ENCODE peak calls at places on chromosomes 7 and 10, in nine cellular contexts. S, E, B, X, N, V, Z, C and U are unnamed samples.

GRCh38 chr10:51235865-51236264 is 161.6 kb downstream of the PRKG1 start:
- DNase-seq in S (no peak), E (no peak), B (no peak), X (no peak), N (no peak), V (no peak), Z (no peak), C (no peak), U (no peak)

GRCh38 chr10:114166053-114166452 is 8.0 kb downstream of the CCDC186 start:
- DNase-seq in S (no peak), E (no peak), B (no peak), X (peak), N (no peak), V (no peak), Z (no peak), C (no peak), U (no peak)

GRCh38 chr10:93068411-93069244 is 5.1 kb upstream of the CYP26A1 start:
- DNase-seq in S (no peak), E (no peak), B (no peak), X (peak), N (no peak), V (no peak), Z (no peak), C (no peak), U (peak)

GRCh38 chr10:9091515-9092093 is 1037.1 kb downstream of the GATA3 start:
- DNase-seq in S (no peak), E (no peak), B (no peak), X (no peak), N (no peak), V (no peak), Z (no peak), C (no peak), U (no peak)

GRCh38 chr7:33744293-33744692 is 161.0 kb upstream of the BMPER start:
- DNase-seq in S (no peak), E (no peak), B (no peak), X (peak), N (no peak), V (peak), Z (no peak), C (peak), U (no peak)

GRCh38 chr7:34837826-34838225 is 179.8 kb downstream of the NPSR1 start:
- DNase-seq in S (no peak), E (no peak), B (no peak), X (peak), N (no peak), V (no peak), Z (peak), C (no peak), U (no peak)

GRCh38 chr10:118472961-118473675 is 122.3 kb downstream of the PRLHR start:
- DNase-seq in S (no peak), E (no peak), B (no peak), X (no peak), N (no peak), V (no peak), Z (no peak), C (peak), U (no peak)

GRCh38 chr7:3005257-3005656 is 38.4 kb downstream of the CARD11 start:
- DNase-seq in S (no peak), E (no peak), B (no peak), X (peak), N (no peak), V (no peak), Z (no peak), C (no peak), U (no peak)

GRCh38 chr10:70508912-70509366 is 30.4 kb downstream of the PALD1 start:
- DNase-seq in S (peak), E (peak), B (no peak), X (no peak), N (peak), V (peak), Z (no peak), C (peak), U (peak)

GRCh38 chr10:94274142-94274787 is 88.5 kb downstream of the NOC3L start:
- DNase-seq in S (no peak), E (peak), B (no peak), X (peak), N (peak), V (no peak), Z (no peak), C (no peak), U (no peak)

GRCh38 chr7:138081868-138082267 is 5.6 kb downstream of the AKR1D1 start:
- DNase-seq in S (no peak), E (no peak), B (no peak), X (no peak), N (no peak), V (no peak), Z (no peak), C (no peak), U (no peak)

GRCh38 chr10:118356628-118357027 is 14.5 kb upstream of the FAM204A start:
- DNase-seq in S (no peak), E (no peak), B (no peak), X (no peak), N (no peak), V (no peak), Z (no peak), C (no peak), U (no peak)

GRCh38 chr7:115226410-115226809 is 304.5 kb downstream of the MDFIC start:
- DNase-seq in S (no peak), E (no peak), B (no peak), X (no peak), N (no peak), V (no peak), Z (no peak), C (no peak), U (no peak)

GRCh38 chr10:28137907-28138880 is 139.3 kb upstream of the ODAD2 start:
- DNase-seq in S (no peak), E (no peak), B (no peak), X (peak), N (no peak), V (no peak), Z (peak), C (no peak), U (no peak)

GRCh38 chr7:138431517-138431916 is 28.5 kb upstream of the TRIM24 start:
- DNase-seq in S (no peak), E (no peak), B (no peak), X (no peak), N (no peak), V (peak), Z (no peak), C (peak), U (no peak)

GRCh38 chr7:40463449-40463848 is 328.6 kb downstream of the SUGCT start:
- DNase-seq in S (no peak), E (no peak), B (no peak), X (peak), N (no peak), V (no peak), Z (peak), C (no peak), U (no peak)

GRCh38 chr7:8423057-8423456 is 10.4 kb upstream of the NXPH1 start:
- DNase-seq in S (no peak), E (no peak), B (no peak), X (no peak), N (no peak), V (no peak), Z (no peak), C (no peak), U (no peak)

GRCh38 chr10:62861507-62861906 is 45.3 kb upstream of the EGR2 start:
- DNase-seq in S (no peak), E (no peak), B (no peak), X (no peak), N (no peak), V (no peak), Z (no peak), C (no peak), U (no peak)

GRCh38 chr10:98795467-98795866 is 348.7 kb upstream of the HPS1 start:
- DNase-seq in S (no peak), E (no peak), B (no peak), X (no peak), N (no peak), V (no peak), Z (no peak), C (no peak), U (no peak)

GRCh38 chr10:98790817-98791216 is 344.1 kb upstream of the HPS1 start:
- DNase-seq in S (no peak), E (no peak), B (no peak), X (peak), N (no peak), V (peak), Z (no peak), C (no peak), U (no peak)
- TF ChIP-seq CTCF in S (no peak), E (no peak), B (no peak), X (peak), N (no peak), V (peak), Z (no peak), C (no peak), U (no peak)

GRCh38 chr7:118252087-118252486 is 27.6 kb downstream of the ANKRD7 start:
- DNase-seq in S (no peak), E (no peak), B (no peak), X (no peak), N (no peak), V (no peak), Z (no peak), C (no peak), U (no peak)

GRCh38 chr7:118245267-118246040 is 20.9 kb downstream of the ANKRD7 start:
- DNase-seq in S (no peak), E (no peak), B (no peak), X (peak), N (no peak), V (no peak), Z (no peak), C (peak), U (no peak)

GRCh38 chr7:118250860-118251494 is 26.5 kb downstream of the ANKRD7 start:
- DNase-seq in S (no peak), E (no peak), B (no peak), X (peak), N (no peak), V (no peak), Z (no peak), C (no peak), U (no peak)
- TF ChIP-seq CTCF in S (no peak), E (no peak), B (peak), X (peak), N (no peak), V (peak), Z (peak), C (no peak), U (peak)

DNA sequence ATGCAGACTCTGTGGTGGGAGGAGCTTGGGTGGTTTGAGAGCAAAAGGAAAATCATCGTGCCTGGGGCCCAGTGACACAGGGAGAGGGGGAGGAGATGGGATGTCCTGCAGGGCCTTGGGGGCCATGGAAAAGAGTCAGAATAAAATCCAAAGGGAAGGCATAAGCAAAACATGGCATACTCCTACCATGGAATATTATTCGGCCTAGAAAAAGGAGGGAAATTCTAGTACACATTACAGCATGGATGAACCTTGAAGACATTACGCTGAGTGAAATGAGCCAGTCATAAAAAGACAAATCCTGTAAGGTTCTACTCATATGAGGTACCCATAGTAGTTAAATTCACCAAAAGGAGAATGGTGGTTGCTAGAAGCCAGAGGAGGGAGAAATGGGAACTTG is 38.7 kb downstream of the STRA8 start:
- DNase-seq in S (no peak), E (no peak), B (no peak), X (no peak), N (no peak), V (no peak), Z (no peak), C (no peak), U (no peak)
- TF ChIP-seq CTCF in S (no peak), E (no peak), B (no peak), X (no peak), N (no peak), V (no peak), Z (no peak), C (no peak), U (no peak)

DNA sequence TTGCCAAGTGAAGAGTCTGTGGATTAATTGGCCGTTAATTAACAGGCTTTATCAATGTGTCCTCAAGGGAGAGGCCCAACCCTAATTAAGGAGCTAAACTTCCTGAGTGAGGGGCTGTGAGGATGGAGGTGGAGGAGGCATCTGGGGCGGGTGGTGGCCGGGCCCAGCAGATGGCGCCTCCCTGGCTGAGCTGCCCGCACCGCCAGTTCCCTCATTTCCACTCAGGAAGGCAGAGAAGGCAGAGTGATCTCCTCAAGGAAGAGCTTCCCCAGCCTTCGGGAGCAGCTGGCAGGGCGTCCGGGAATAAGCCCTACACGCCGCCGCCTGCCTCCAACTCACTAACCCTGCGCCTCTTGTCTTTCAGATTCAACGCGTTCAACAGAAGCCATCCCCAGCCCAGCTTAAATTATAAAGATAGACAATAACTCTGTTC is 112.2 kb downstream of the CYTH3 start:
- DNase-seq in S (peak), E (peak), B (no peak), X (peak), N (peak), V (no peak), Z (peak), C (no peak), U (peak)
- TF ChIP-seq CTCF in S (peak), E (peak), B (no peak), X (peak), N (peak), V (peak), Z (peak), C (no peak), U (peak)

GRCh38 chr10:34152434-34152833 is 662.7 kb downstream of the PARD3 start:
- DNase-seq in S (no peak), E (no peak), B (no peak), X (no peak), N (no peak), V (no peak), Z (no peak), C (no peak), U (no peak)

GRCh38 chr10:34154371-34154770 is 660.7 kb downstream of the PARD3 start:
- DNase-seq in S (no peak), E (no peak), B (no peak), X (no peak), N (no peak), V (no peak), Z (no peak), C (no peak), U (no peak)

GRCh38 chr10:34157501-34157900 is 657.6 kb downstream of the PARD3 start:
- DNase-seq in S (no peak), E (no peak), B (no peak), X (peak), N (no peak), V (no peak), Z (no peak), C (no peak), U (no peak)

GRCh38 chr10:34160595-34160994 is 654.5 kb downstream of the PARD3 start:
- DNase-seq in S (no peak), E (no peak), B (no peak), X (no peak), N (no peak), V (no peak), Z (no peak), C (no peak), U (no peak)

DNA sequence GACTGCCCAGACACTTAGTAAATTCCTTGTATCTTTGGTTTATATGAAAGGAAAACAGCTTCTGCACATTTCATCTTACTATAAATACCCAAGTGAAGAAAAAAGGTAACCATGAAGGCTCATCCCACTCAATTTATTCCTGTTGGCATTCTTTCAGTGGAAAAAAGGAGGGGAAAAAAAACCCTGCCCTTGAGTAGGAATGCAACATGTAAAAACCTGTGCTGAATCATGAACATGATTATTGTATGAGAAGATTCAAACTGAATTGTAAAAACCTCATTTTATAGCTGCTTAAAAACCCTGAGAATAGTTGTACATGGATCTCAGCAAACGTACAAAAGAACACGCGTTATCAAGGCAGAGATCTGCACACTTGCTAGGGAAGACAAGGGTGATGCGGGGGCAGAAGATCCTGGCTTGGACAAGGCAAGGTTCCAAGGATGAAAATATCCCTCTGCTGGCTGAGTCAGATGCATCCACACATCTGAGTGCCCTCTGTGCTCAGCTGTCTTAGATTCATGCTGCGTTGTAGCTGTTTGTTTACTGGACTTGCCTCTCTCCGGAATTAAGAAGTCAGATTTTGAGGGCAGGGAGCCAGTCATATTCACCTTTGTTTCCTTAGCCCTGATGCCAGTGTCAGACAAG is 658.2 kb downstream of the PARD3 start:
- DNase-seq in S (no peak), E (peak), B (no peak), X (peak), N (no peak), V (no peak), Z (peak), C (no peak), U (no peak)
- TF ChIP-seq CTCF in S (no peak), E (no peak), B (no peak), X (peak), N (no peak), V (no peak), Z (peak), C (no peak), U (no peak)

DNA sequence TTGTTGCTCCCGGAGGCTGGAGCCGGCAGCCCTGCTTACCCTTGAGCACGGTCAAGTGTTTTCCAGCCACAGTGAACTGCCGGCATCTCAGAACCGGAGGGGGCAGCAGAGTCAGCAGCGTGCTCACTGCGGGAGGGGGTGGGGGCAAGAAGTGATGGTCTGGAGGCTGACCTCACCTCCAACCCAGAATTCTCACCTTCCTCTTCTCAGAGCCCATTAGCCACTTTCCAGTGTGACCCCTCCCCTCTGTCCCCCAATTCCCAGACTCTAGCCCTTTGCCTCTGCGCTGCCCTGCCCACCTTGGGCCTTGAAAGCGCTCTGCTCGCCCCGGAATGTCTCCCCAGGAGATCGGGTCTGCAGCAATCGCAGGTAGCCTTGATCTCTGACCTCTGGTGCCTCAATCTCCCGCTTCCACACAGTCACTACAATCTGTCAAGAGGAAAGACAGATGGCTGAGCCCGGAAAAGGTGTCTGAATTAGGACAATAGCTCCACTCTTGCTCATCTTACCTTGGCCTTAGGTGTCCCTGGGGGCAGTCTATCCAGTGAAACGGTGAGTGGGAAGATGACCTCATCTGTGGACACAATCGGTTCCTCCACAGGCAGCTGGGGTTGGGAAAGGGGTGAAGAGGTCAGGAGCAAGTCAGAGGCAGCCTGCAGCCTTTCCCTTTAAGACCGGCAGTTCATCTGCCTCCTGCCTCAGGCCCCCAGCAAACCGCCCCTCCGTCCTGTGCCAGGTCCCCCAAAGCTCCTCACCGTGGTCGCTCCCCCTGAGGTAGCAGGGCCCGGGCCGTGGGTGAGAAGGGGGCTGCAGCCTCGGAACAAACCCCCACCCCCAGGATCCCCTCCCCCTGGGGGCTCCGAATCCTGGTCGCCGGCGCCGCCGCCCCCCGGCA is 942 bp downstream of the TRAPPC14 start:
- DNase-seq in S (peak), E (peak), B (no peak), X (peak), N (no peak), V (peak), Z (no peak), C (peak), U (peak)
- TF ChIP-seq CTCF in S (no peak), E (no peak), B (no peak), X (peak), N (no peak), V (peak), Z (peak), C (no peak), U (no peak)

GRCh38 chr10:89080660-89081059 is 90.1 kb downstream of the FAS start:
- DNase-seq in S (no peak), E (no peak), B (no peak), X (no peak), N (no peak), V (no peak), Z (no peak), C (no peak), U (no peak)
- TF ChIP-seq CTCF in S (no peak), E (no peak), B (no peak), X (no peak), N (no peak), V (no peak), Z (no peak), C (no peak), U (no peak)

DNA sequence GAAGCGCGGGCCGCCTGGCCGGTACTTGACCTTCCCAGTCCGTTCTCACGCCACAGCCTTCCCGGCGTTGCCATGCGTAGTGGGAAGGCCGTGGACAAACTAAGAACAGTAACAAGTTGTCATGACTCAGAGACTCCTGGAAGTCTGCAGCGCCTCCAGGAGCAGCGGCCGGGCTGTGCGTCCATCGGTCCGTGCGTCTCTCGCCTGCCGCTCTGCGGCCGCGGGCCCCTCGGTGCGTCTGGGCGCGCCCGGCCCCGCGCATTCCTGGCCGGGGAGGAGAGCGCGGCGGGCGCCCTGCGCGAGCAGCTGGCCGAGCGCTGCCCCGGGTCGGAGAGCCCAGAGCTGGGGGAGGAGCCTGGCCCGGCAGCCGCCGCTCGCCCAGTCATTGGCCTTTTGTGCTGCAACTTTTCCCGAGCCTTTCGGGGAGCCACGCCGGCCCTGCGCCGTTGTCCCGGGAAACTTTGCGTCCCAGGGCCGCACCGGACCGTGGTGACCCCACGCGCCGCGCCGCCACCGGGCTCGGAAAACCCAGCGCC is 123.7 kb downstream of the TACC2 start:
- DNase-seq in S (peak), E (peak), B (no peak), X (peak), N (peak), V (no peak), Z (peak), C (no peak), U (peak)
- TF ChIP-seq CTCF in S (peak), E (peak), B (no peak), X (peak), N (peak), V (no peak), Z (peak), C (no peak), U (no peak)

DNA sequence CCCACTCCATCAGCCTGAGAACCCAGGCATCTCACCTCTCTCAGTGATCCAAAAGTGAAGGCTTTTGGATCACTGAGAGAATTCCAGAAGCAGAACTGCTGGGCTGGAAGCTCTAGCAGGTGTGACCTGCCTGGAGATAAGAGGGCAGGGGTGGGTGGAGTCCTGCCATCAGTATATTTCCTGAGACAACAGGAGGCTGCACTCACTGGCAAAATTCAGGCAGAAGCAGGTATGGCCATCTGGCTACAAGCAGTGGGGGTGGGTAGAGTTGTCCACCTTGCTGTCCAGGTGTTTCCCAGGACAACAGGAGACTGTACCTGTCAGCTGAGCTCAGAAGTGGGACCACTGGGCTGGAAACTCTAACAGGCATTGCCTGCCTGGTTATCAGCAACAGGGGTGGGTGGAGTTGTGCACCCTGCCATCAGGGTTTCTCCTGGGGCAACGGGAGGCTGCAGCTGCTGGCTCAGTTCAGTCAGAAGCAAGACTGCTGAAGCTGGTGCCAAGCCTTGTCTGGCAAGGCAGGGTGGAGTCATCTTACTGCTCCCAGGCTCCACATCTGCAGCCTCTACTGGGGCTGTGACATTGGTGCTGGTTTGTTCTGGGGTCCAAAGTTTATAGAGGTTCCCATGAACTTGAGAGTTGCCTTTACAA is 47.2 kb upstream of the SFTPD start:
- DNase-seq in S (no peak), E (no peak), B (no peak), X (no peak), N (no peak), V (no peak), Z (no peak), C (no peak), U (no peak)
- TF ChIP-seq CTCF in S (no peak), E (no peak), B (no peak), X (no peak), N (no peak), V (no peak), Z (no peak), C (no peak), U (no peak)